ENCODE peak calls at places on chromosomes 5 and 9, in four cellular contexts. H is M059J, Y is C1 segment of cervical spinal cord, F is germinal center. O is an unnamed sample.

GRCh38 chr9:35907732-35908483 is 1.4 kb upstream of the SPAAR start:
- DNase-seq in H (peak; percentile 98), Y (no peak), F (no peak), O (peak; percentile 97)

GRCh38 chr5:155605898-155606297 is 592.3 kb downstream of the KIF4B start:
- DNase-seq in H (no peak), Y (no peak), F (no peak), O (no peak)

GRCh38 chr5:139019880-139020279 is 144.7 kb upstream of the LRRTM2 start:
- DNase-seq in H (no peak), Y (no peak), F (no peak), O (no peak)

GRCh38 chr9:26809795-26810194 is 82.8 kb downstream of the CAAP1 start:
- DNase-seq in H (peak; percentile 93), Y (no peak), F (no peak), O (peak; percentile 89)

GRCh38 chr5:10602031-10602806 is 38.3 kb downstream of the ANKRD33B start:
- DNase-seq in H (no peak), Y (no peak), F (no peak), O (no peak)

GRCh38 chr9:15735083-15735974 is 182.5 kb downstream of the CCDC171 start:
- DNase-seq in H (peak; percentile 94), Y (no peak), F (no peak), O (peak; percentile 72)

GRCh38 chr9:114315723-114316363 is 7.1 kb upstream of the ORM1 start:
- DNase-seq in H (no peak), Y (no peak), F (no peak), O (no peak)

GRCh38 chr5:57082441-57083067 is 91.3 kb upstream of the GPBP1 start:
- DNase-seq in H (peak; percentile 28), Y (no peak), F (no peak), O (no peak)

GRCh38 chr5:79878721-79879336 is 112.2 kb downstream of the MTX3 start:
- DNase-seq in H (no peak), Y (no peak), F (peak; percentile 47), O (peak; percentile 24)

GRCh38 chr5:73274870-73275756 is 102.1 kb downstream of the TMEM174 start:
- DNase-seq in H (no peak), Y (no peak), F (no peak), O (no peak)